ENCODE peak calls at places on chromosomes 7 and 10, in nine cellular contexts. One of them, this sample, is unnamed.

GRCh38 chr10:8873310-8873709 is 818.8 kb downstream of the GATA3 start:
- DNase-seq in heart right ventricle: no peak
- DNase-seq in mammary epithelial cell: peak
- DNase-seq in AG09309: no peak
- DNase-seq in HFFc6: no peak
- DNase-seq in cardiac fibroblast: no peak
- DNase-seq in foreskin keratinocyte: no peak
- DNase-seq in activated CD8-positive, alpha-beta T cell treated with anti-CD3 and anti-CD28 coated beads for 36 hours: no peak
- DNase-seq in fibroblast of lung: no peak
- DNase-seq in this sample: no peak

GRCh38 chr7:155574556-155574955 is 28.2 kb upstream of the CNPY1 start:
- DNase-seq in cardiac fibroblast: no peak
- DNase-seq in fibroblast of lung: no peak
- DNase-seq in foreskin keratinocyte: no peak
- DNase-seq in activated CD8-positive, alpha-beta T cell treated with anti-CD3 and anti-CD28 coated beads for 36 hours: no peak
- DNase-seq in AG09309: no peak
- DNase-seq in heart right ventricle: no peak
- DNase-seq in mammary epithelial cell: no peak
- DNase-seq in HFFc6: no peak
- DNase-seq in this sample: no peak

GRCh38 chr7:51299391-51300133 is 17.0 kb downstream of the COBL start:
- DNase-seq in foreskin keratinocyte: no peak
- DNase-seq in fibroblast of lung: no peak
- DNase-seq in mammary epithelial cell: no peak
- DNase-seq in heart right ventricle: no peak
- DNase-seq in cardiac fibroblast: no peak
- DNase-seq in activated CD8-positive, alpha-beta T cell treated with anti-CD3 and anti-CD28 coated beads for 36 hours: no peak
- DNase-seq in AG09309: no peak
- DNase-seq in HFFc6: no peak
- DNase-seq in this sample: no peak

GRCh38 chr7:45177801-45178200 is 20.2 kb downstream of the RAMP3 start:
- DNase-seq in mammary epithelial cell: no peak
- DNase-seq in AG09309: no peak
- DNase-seq in foreskin keratinocyte: no peak
- DNase-seq in HFFc6: no peak
- DNase-seq in activated CD8-positive, alpha-beta T cell treated with anti-CD3 and anti-CD28 coated beads for 36 hours: no peak
- DNase-seq in cardiac fibroblast: no peak
- DNase-seq in heart right ventricle: no peak
- DNase-seq in fibroblast of lung: no peak
- DNase-seq in this sample: no peak

GRCh38 chr10:124721295-124722052 is 22.7 kb downstream of the FAM53B start:
- DNase-seq in foreskin keratinocyte: no peak
- DNase-seq in heart right ventricle: peak
- DNase-seq in mammary epithelial cell: no peak
- DNase-seq in fibroblast of lung: peak
- DNase-seq in HFFc6: no peak
- DNase-seq in cardiac fibroblast: peak
- DNase-seq in activated CD8-positive, alpha-beta T cell treated with anti-CD3 and anti-CD28 coated beads for 36 hours: no peak
- DNase-seq in AG09309: no peak
- DNase-seq in this sample: no peak

GRCh38 chr10:110006358-110007170 is 1.2 kb upstream of the ADD3 start:
- DNase-seq in activated CD8-positive, alpha-beta T cell treated with anti-CD3 and anti-CD28 coated beads for 36 hours: peak
- DNase-seq in HFFc6: peak
- DNase-seq in heart right ventricle: peak
- DNase-seq in fibroblast of lung: peak
- DNase-seq in AG09309: no peak
- DNase-seq in mammary epithelial cell: peak
- DNase-seq in foreskin keratinocyte: no peak
- DNase-seq in cardiac fibroblast: peak
- DNase-seq in this sample: peak

GRCh38 chr7:126780993-126781392 is 471.7 kb downstream of the GRM8 start:
- DNase-seq in foreskin keratinocyte: no peak
- DNase-seq in activated CD8-positive, alpha-beta T cell treated with anti-CD3 and anti-CD28 coated beads for 36 hours: no peak
- DNase-seq in heart right ventricle: no peak
- DNase-seq in fibroblast of lung: no peak
- DNase-seq in HFFc6: no peak
- DNase-seq in mammary epithelial cell: no peak
- DNase-seq in cardiac fibroblast: no peak
- DNase-seq in AG09309: no peak
- DNase-seq in this sample: no peak

GRCh38 chr10:128632694-128633093 is 506.5 kb upstream of the MKI67 start:
- DNase-seq in fibroblast of lung: no peak
- DNase-seq in foreskin keratinocyte: no peak
- DNase-seq in HFFc6: no peak
- DNase-seq in activated CD8-positive, alpha-beta T cell treated with anti-CD3 and anti-CD28 coated beads for 36 hours: no peak
- DNase-seq in mammary epithelial cell: no peak
- DNase-seq in heart right ventricle: no peak
- DNase-seq in cardiac fibroblast: no peak
- DNase-seq in AG09309: no peak
- DNase-seq in this sample: no peak

GRCh38 chr7:39184387-39184786 is 206.7 kb downstream of the POU6F2 start:
- DNase-seq in HFFc6: no peak
- DNase-seq in heart right ventricle: no peak
- DNase-seq in cardiac fibroblast: no peak
- DNase-seq in fibroblast of lung: no peak
- DNase-seq in mammary epithelial cell: no peak
- DNase-seq in foreskin keratinocyte: no peak
- DNase-seq in activated CD8-positive, alpha-beta T cell treated with anti-CD3 and anti-CD28 coated beads for 36 hours: no peak
- DNase-seq in AG09309: no peak
- DNase-seq in this sample: no peak

GRCh38 chr10:77974396-77975074 is 48.0 kb upstream of the DLG5 start:
- DNase-seq in AG09309: no peak
- DNase-seq in foreskin keratinocyte: peak
- DNase-seq in fibroblast of lung: peak
- DNase-seq in activated CD8-positive, alpha-beta T cell treated with anti-CD3 and anti-CD28 coated beads for 36 hours: peak
- DNase-seq in heart right ventricle: no peak
- DNase-seq in mammary epithelial cell: peak
- DNase-seq in HFFc6: no peak
- DNase-seq in cardiac fibroblast: peak
- DNase-seq in this sample: peak
- TF ChIP-seq CTCF in AG09309: peak
- TF ChIP-seq CTCF in foreskin keratinocyte: peak
- TF ChIP-seq CTCF in fibroblast of lung: peak
- TF ChIP-seq CTCF in activated CD8-positive, alpha-beta T cell treated with anti-CD3 and anti-CD28 coated beads for 36 hours: no peak
- TF ChIP-seq CTCF in heart right ventricle: no peak
- TF ChIP-seq CTCF in mammary epithelial cell: peak
- TF ChIP-seq CTCF in HFFc6: peak
- TF ChIP-seq CTCF in cardiac fibroblast: peak
- TF ChIP-seq CTCF in this sample: peak

DNA sequence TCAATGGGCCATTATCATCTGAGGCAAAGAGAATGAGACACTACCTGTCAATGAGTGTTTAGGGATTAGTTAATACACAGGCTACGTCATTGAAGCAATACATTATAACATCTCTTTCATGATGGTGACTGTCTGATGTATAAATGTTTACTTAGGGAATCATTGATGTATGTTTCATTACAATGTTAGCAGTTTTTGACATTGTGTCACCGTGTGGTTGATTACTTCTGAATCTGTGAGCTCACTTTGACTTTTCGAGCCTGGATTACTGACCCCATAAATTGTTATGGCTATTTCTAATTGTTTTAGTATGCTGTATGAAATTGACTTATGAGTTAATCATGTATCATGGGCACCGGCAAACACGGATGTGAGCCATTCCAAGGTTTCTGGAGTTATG is 494.0 kb downstream of the MAGI2 start:
- DNase-seq in HFFc6: peak
- DNase-seq in fibroblast of lung: no peak
- DNase-seq in AG09309: peak
- DNase-seq in foreskin keratinocyte: no peak
- DNase-seq in activated CD8-positive, alpha-beta T cell treated with anti-CD3 and anti-CD28 coated beads for 36 hours: no peak
- DNase-seq in heart right ventricle: no peak
- DNase-seq in cardiac fibroblast: no peak
- DNase-seq in mammary epithelial cell: no peak
- DNase-seq in this sample: no peak
- TF ChIP-seq CTCF in HFFc6: no peak
- TF ChIP-seq CTCF in fibroblast of lung: no peak
- TF ChIP-seq CTCF in AG09309: no peak
- TF ChIP-seq CTCF in foreskin keratinocyte: no peak
- TF ChIP-seq CTCF in activated CD8-positive, alpha-beta T cell treated with anti-CD3 and anti-CD28 coated beads for 36 hours: no peak
- TF ChIP-seq CTCF in heart right ventricle: no peak
- TF ChIP-seq CTCF in cardiac fibroblast: no peak
- TF ChIP-seq CTCF in mammary epithelial cell: no peak
- TF ChIP-seq CTCF in this sample: no peak

GRCh38 chr7:22954251-22954650 is 59.7 kb downstream of the HYCC1 start:
- DNase-seq in heart right ventricle: no peak
- DNase-seq in AG09309: no peak
- DNase-seq in HFFc6: no peak
- DNase-seq in cardiac fibroblast: no peak
- DNase-seq in fibroblast of lung: no peak
- DNase-seq in foreskin keratinocyte: no peak
- DNase-seq in activated CD8-positive, alpha-beta T cell treated with anti-CD3 and anti-CD28 coated beads for 36 hours: no peak
- DNase-seq in mammary epithelial cell: no peak
- DNase-seq in this sample: no peak

GRCh38 chr7:22948770-22949169 is 65.2 kb downstream of the HYCC1 start:
- DNase-seq in fibroblast of lung: no peak
- DNase-seq in foreskin keratinocyte: no peak
- DNase-seq in heart right ventricle: no peak
- DNase-seq in cardiac fibroblast: no peak
- DNase-seq in activated CD8-positive, alpha-beta T cell treated with anti-CD3 and anti-CD28 coated beads for 36 hours: no peak
- DNase-seq in AG09309: no peak
- DNase-seq in mammary epithelial cell: no peak
- DNase-seq in HFFc6: no peak
- DNase-seq in this sample: no peak

GRCh38 chr7:22952306-22953011 is 61.5 kb downstream of the HYCC1 start:
- DNase-seq in mammary epithelial cell: no peak
- DNase-seq in cardiac fibroblast: no peak
- DNase-seq in heart right ventricle: no peak
- DNase-seq in foreskin keratinocyte: no peak
- DNase-seq in HFFc6: no peak
- DNase-seq in activated CD8-positive, alpha-beta T cell treated with anti-CD3 and anti-CD28 coated beads for 36 hours: no peak
- DNase-seq in fibroblast of lung: no peak
- DNase-seq in AG09309: no peak
- DNase-seq in this sample: no peak

GRCh38 chr7:22945584-22945983 is 68.3 kb downstream of the HYCC1 start:
- DNase-seq in AG09309: no peak
- DNase-seq in activated CD8-positive, alpha-beta T cell treated with anti-CD3 and anti-CD28 coated beads for 36 hours: no peak
- DNase-seq in cardiac fibroblast: peak
- DNase-seq in HFFc6: no peak
- DNase-seq in heart right ventricle: peak
- DNase-seq in foreskin keratinocyte: no peak
- DNase-seq in mammary epithelial cell: no peak
- DNase-seq in fibroblast of lung: peak
- DNase-seq in this sample: no peak

GRCh38 chr7:22949944-22950343 is 64.0 kb downstream of the HYCC1 start:
- DNase-seq in foreskin keratinocyte: no peak
- DNase-seq in cardiac fibroblast: peak
- DNase-seq in fibroblast of lung: no peak
- DNase-seq in AG09309: no peak
- DNase-seq in HFFc6: no peak
- DNase-seq in heart right ventricle: no peak
- DNase-seq in activated CD8-positive, alpha-beta T cell treated with anti-CD3 and anti-CD28 coated beads for 36 hours: no peak
- DNase-seq in mammary epithelial cell: no peak
- DNase-seq in this sample: no peak
- TF ChIP-seq CTCF in foreskin keratinocyte: peak
- TF ChIP-seq CTCF in cardiac fibroblast: peak
- TF ChIP-seq CTCF in fibroblast of lung: no peak
- TF ChIP-seq CTCF in AG09309: peak
- TF ChIP-seq CTCF in HFFc6: no peak
- TF ChIP-seq CTCF in heart right ventricle: peak
- TF ChIP-seq CTCF in activated CD8-positive, alpha-beta T cell treated with anti-CD3 and anti-CD28 coated beads for 36 hours: no peak
- TF ChIP-seq CTCF in mammary epithelial cell: no peak
- TF ChIP-seq CTCF in this sample: no peak

DNA sequence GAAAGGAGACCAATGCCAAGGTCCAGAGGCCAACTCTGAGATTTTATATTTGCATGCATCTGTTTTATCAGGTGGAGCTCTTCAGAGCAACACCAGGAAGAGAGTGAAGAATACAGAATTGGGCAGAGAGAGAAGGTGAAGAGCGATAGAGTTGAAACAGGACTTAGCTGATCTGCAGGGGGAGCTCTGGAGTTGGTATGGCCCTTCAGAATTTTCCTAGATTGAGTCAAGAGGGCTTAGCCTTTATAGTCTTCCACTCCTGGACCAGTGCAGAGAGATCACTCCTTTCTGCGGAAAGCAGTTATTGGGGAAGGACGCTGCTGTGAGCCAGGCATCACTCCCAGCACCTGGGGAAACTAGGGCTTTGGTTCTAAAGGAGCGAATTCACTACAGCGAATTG is 105.0 kb upstream of the DGKB start:
- DNase-seq in fibroblast of lung: peak
- DNase-seq in activated CD8-positive, alpha-beta T cell treated with anti-CD3 and anti-CD28 coated beads for 36 hours: no peak
- DNase-seq in HFFc6: no peak
- DNase-seq in mammary epithelial cell: peak
- DNase-seq in cardiac fibroblast: no peak
- DNase-seq in heart right ventricle: no peak
- DNase-seq in foreskin keratinocyte: no peak
- DNase-seq in AG09309: no peak
- DNase-seq in this sample: no peak
- TF ChIP-seq CTCF in fibroblast of lung: no peak
- TF ChIP-seq CTCF in activated CD8-positive, alpha-beta T cell treated with anti-CD3 and anti-CD28 coated beads for 36 hours: no peak
- TF ChIP-seq CTCF in HFFc6: peak
- TF ChIP-seq CTCF in mammary epithelial cell: peak
- TF ChIP-seq CTCF in cardiac fibroblast: peak
- TF ChIP-seq CTCF in heart right ventricle: no peak
- TF ChIP-seq CTCF in foreskin keratinocyte: peak
- TF ChIP-seq CTCF in AG09309: peak
- TF ChIP-seq CTCF in this sample: peak

GRCh38 chr7:64667311-64667710 is 1.4 kb downstream of the ZNF107 start:
- DNase-seq in cardiac fibroblast: no peak
- DNase-seq in foreskin keratinocyte: no peak
- DNase-seq in fibroblast of lung: no peak
- DNase-seq in activated CD8-positive, alpha-beta T cell treated with anti-CD3 and anti-CD28 coated beads for 36 hours: no peak
- DNase-seq in mammary epithelial cell: no peak
- DNase-seq in heart right ventricle: no peak
- DNase-seq in AG09309: no peak
- DNase-seq in HFFc6: no peak
- DNase-seq in this sample: no peak

DNA sequence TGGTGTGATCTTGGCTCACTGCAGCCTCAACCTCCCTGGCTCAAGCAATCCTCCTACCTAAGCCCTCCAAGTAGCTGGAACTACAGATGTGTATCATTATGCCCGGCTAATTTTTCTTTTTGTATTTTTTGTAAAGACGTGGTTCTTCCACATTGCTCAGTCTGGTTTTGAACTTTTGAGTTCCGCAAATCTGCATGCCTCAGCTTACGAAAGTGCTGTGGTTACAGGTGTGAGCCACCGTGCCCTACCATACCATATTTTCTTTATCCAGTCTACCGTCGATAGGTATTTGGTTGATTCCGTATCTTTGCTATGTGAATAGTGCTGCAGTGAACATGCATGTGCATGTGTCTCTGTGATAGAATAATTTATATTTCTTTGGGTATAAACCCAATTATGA is 6.5 kb downstream of the ZNF107 start:
- DNase-seq in fibroblast of lung: no peak
- DNase-seq in AG09309: no peak
- DNase-seq in mammary epithelial cell: no peak
- DNase-seq in foreskin keratinocyte: no peak
- DNase-seq in HFFc6: no peak
- DNase-seq in activated CD8-positive, alpha-beta T cell treated with anti-CD3 and anti-CD28 coated beads for 36 hours: no peak
- DNase-seq in heart right ventricle: no peak
- DNase-seq in cardiac fibroblast: no peak
- DNase-seq in this sample: no peak
- TF ChIP-seq CTCF in fibroblast of lung: no peak
- TF ChIP-seq CTCF in AG09309: no peak
- TF ChIP-seq CTCF in mammary epithelial cell: no peak
- TF ChIP-seq CTCF in foreskin keratinocyte: no peak
- TF ChIP-seq CTCF in HFFc6: no peak
- TF ChIP-seq CTCF in activated CD8-positive, alpha-beta T cell treated with anti-CD3 and anti-CD28 coated beads for 36 hours: no peak
- TF ChIP-seq CTCF in heart right ventricle: no peak
- TF ChIP-seq CTCF in cardiac fibroblast: no peak
- TF ChIP-seq CTCF in this sample: no peak